ENCODE peak calls at places on chromosomes 16 and 17, in six cellular contexts. I is H9, K is breast epithelium, G is type B pancreatic cell, B is endothelial cell, F is GM12865. L is an unnamed sample.

GRCh38 chr16:89036776-89037175 is 56.9 kb upstream of the ACSF3 start:
- DNase-seq in I (no peak), B (no peak), F (no peak), G (no peak), K (no peak), L (no peak)

GRCh38 chr16:66486773-66487579 is 59.9 kb downstream of the BEAN1 start:
- DNase-seq in B (no peak), I (peak), K (peak), G (peak), F (no peak), L (no peak)

GRCh38 chr17:67434061-67434525 is 57.0 kb downstream of the PITPNC1 start:
- DNase-seq in G (no peak), I (no peak), F (peak), K (no peak), B (no peak), L (no peak)

GRCh38 chr17:49576906-49577650 is 1.4 kb downstream of the NXPH3 start:
- DNase-seq in G (no peak), F (no peak), B (no peak), I (peak), K (no peak), L (no peak)

GRCh38 chr16:85176541-85177447 is 64.5 kb upstream of the CIBAR2 start:
- DNase-seq in K (no peak), G (no peak), I (no peak), B (no peak), F (no peak), L (no peak)

GRCh38 chr16:3471518-3472176 is 23.6 kb downstream of the C16orf90 start:
- DNase-seq in G (no peak), K (no peak), I (no peak), B (no peak), F (no peak), L (no peak)

GRCh38 chr16:15946257-15947044 is 3.0 kb upstream of the ABCC1 start:
- DNase-seq in I (no peak), F (no peak), B (no peak), G (no peak), K (no peak), L (no peak)

GRCh38 chr16:13919330-13919682 is 648 bp upstream of the ERCC4 start:
- DNase-seq in I (no peak), G (no peak), F (peak), B (no peak), K (no peak), L (no peak)

GRCh38 chr16:56281256-56281805 is 90.0 kb downstream of the GNAO1 start:
- DNase-seq in K (no peak), F (no peak), G (no peak), B (peak), I (peak), L (no peak)

GRCh38 chr17:62614142-62614541 is 13.3 kb upstream of the MRC2 start:
- DNase-seq in B (no peak), I (no peak), F (no peak), K (no peak), G (no peak), L (no peak)

GRCh38 chr17:78924481-78925151 is 571 bp downstream of the TIMP2 start:
- DNase-seq in K (peak), F (no peak), G (no peak), B (peak), I (peak), L (no peak)

GRCh38 chr17:76673729-76674128 is 30.2 kb upstream of the ST6GALNAC1 start:
- DNase-seq in B (no peak), K (no peak), I (no peak), G (no peak), F (no peak), L (no peak)

GRCh38 chr16:69396187-69397061 is 10.6 kb upstream of the TERF2 start:
- DNase-seq in G (peak), B (peak), K (peak), F (peak), I (peak), L (peak)

GRCh38 chr16:86755571-86756006 is 177.2 kb downstream of the FOXL1 start:
- DNase-seq in K (no peak), B (no peak), F (no peak), G (no peak), I (no peak), L (no peak)

GRCh38 chr16:56317998-56318912 is 107.1 kb downstream of the AMFR start:
- DNase-seq in G (peak), B (peak), I (peak), F (peak), K (peak), L (peak)

GRCh38 chr17:45311762-45312476 is 4.9 kb downstream of the MAP3K14 start:
- DNase-seq in I (no peak), B (no peak), K (peak), G (no peak), F (peak), L (no peak)

GRCh38 chr16:88782454-88783390 is 2.3 kb downstream of the PIEZO1 start:
- DNase-seq in K (no peak), F (peak), G (no peak), I (no peak), B (no peak), L (no peak)

GRCh38 chr16:47965439-47965838 is 190.4 kb downstream of the ABCC12 start:
- DNase-seq in B (no peak), I (peak), K (no peak), G (no peak), F (no peak), L (no peak)

GRCh38 chr17:13393841-13394710 is 207.7 kb downstream of the HS3ST3A1 start:
- DNase-seq in F (no peak), I (no peak), B (no peak), K (no peak), G (no peak), L (no peak)

GRCh38 chr16:22425847-22426246 is 51.4 kb upstream of the CDR2 start:
- DNase-seq in I (peak), G (no peak), B (no peak), K (no peak), F (no peak), L (no peak)

GRCh38 chr16:58620396-58620795 is 9.2 kb downstream of the CNOT1 start:
- DNase-seq in F (no peak), K (no peak), I (no peak), G (no peak), B (no peak), L (no peak)

DNA sequence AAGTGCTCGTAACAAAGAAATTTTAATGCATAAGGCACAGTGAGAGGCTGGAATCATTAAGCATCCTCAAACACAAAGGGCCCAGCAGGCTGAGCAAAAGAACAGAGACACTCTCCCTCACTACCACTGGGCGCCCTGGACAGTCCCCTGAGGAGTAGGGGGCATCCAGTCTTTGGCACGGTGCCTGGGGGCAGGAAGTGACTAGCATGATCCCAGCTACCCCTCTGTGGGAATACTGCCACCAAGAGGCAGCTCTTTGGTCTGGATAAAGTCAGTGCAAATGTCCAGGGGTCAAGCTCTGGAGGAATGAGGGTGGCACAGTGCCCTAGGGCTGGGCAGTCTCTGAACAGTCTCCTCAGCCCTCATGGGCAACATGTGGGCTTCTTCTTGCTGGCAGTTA is 2.6 kb upstream of the PROCA1 start:
- DNase-seq in G (no peak), K (no peak), F (no peak), I (peak), B (no peak), L (no peak)
- TF ChIP-seq CTCF in G (no peak), K (no peak), F (no peak), I (no peak), B (no peak), L (no peak)

GRCh38 chr17:73595068-73595865 is 49.0 kb downstream of the SDK2 start:
- DNase-seq in I (peak), F (peak), B (peak), K (no peak), G (no peak), L (peak)
- TF ChIP-seq CTCF in I (peak), F (peak), B (peak), K (no peak), G (peak), L (peak)

GRCh38 chr17:19260958-19261357 is 23.8 kb downstream of the EPN2 start:
- DNase-seq in G (no peak), I (no peak), K (no peak), B (no peak), F (no peak), L (no peak)
- TF ChIP-seq CTCF in G (peak), I (peak), K (no peak), B (no peak), F (no peak), L (no peak)

GRCh38 chr16:17476414-17477259 is 5.9 kb upstream of the XYLT1 start:
- DNase-seq in I (peak), G (no peak), B (peak), K (no peak), F (peak), L (peak)
- TF ChIP-seq CTCF in I (peak), G (peak), B (peak), K (peak), F (peak), L (peak)

GRCh38 chr16:76931186-76931585 is 259.8 kb upstream of the MON1B start:
- DNase-seq in I (no peak), B (no peak), K (no peak), F (no peak), G (no peak), L (no peak)
- TF ChIP-seq CTCF in I (no peak), B (no peak), K (no peak), F (no peak), G (no peak), L (no peak)

GRCh38 chr16:90077240-90077756 is at the start of gene PRDM7:
- DNase-seq in I (peak), K (peak), F (peak), G (peak), B (peak), L (peak)
- TF ChIP-seq CTCF in I (no peak), K (no peak), F (no peak), G (no peak), B (no peak), L (no peak)

L was measured in progenitor cell of endocrine pancreas.